ENCODE peak calls at places on chromosome 12, in ten cellular contexts. N, D, M, Z, G, A, F, C, Q and X are unnamed samples.
A peak's percentile ranks its signal among the peaks of the same experiment; 100 is the strongest.

GRCh38 chr12:129870796-129871195 is 33.0 kb downstream of the TMEM132D start:
- DNase-seq in N (no peak), D (no peak), M (no peak), Z (no peak), G (no peak), A (no peak), F (no peak), C (no peak), Q (no peak), X (no peak)

GRCh38 chr12:75209782-75210138 is at the start of gene KCNC2:
- DNase-seq in N (no peak), D (no peak), M (no peak), Z (no peak), G (no peak), A (no peak), F (no peak), C (no peak), Q (no peak), X (no peak)

GRCh38 chr12:1799882-1800645 is 20.3 kb upstream of the LRTM2 start:
- DNase-seq in N (no peak), D (no peak), M (peak; percentile 46), Z (no peak), G (no peak), A (peak; percentile 58), F (no peak), C (no peak), Q (no peak), X (no peak)

GRCh38 chr12:19572920-19573558 is 133.7 kb downstream of the AEBP2 start:
- DNase-seq in N (peak; percentile 64), D (no peak), M (no peak), Z (no peak), G (peak; percentile 56), A (no peak), F (peak; percentile 40), C (peak; percentile 9), Q (no peak), X (no peak)

GRCh38 chr12:119835068-119835467 is 42.1 kb downstream of the CIT start:
- DNase-seq in N (peak; percentile 63), D (no peak), M (no peak), Z (no peak), G (peak; percentile 22), A (no peak), F (no peak), C (no peak), Q (no peak), X (no peak)

GRCh38 chr12:108638141-108638823 is 4.6 kb upstream of the SELPLG start:
- DNase-seq in N (peak; percentile 34), D (no peak), M (no peak), Z (peak; percentile 41), G (no peak), A (peak; percentile 72), F (no peak), C (no peak), Q (no peak), X (no peak)

GRCh38 chr12:65152012-65152411 is 17.4 kb upstream of the LEMD3 start:
- DNase-seq in N (no peak), D (no peak), M (no peak), Z (no peak), G (no peak), A (no peak), F (no peak), C (peak; percentile 29), Q (no peak), X (no peak)

GRCh38 chr12:1346126-1346525 is 248.3 kb downstream of the FBXL14 start:
- DNase-seq in N (peak; percentile 65), D (no peak), M (no peak), Z (no peak), G (peak; percentile 43), A (no peak), F (no peak), C (no peak), Q (no peak), X (no peak)

GRCh38 chr12:50862316-50862715 is 19.6 kb downstream of the TMPRSS12 start:
- DNase-seq in N (peak; percentile 74), D (no peak), M (no peak), Z (no peak), G (peak; percentile 84), A (no peak), F (no peak), C (peak; percentile 9), Q (peak; percentile 44), X (no peak)

GRCh38 chr12:7588703-7589329 is 76.9 kb downstream of the APOBEC1 start:
- DNase-seq in N (peak; percentile 72), D (peak; percentile 25), M (peak; percentile 64), Z (peak; percentile 71), G (peak; percentile 70), A (no peak), F (no peak), C (no peak), Q (peak; percentile 56), X (no peak)

GRCh38 chr12:13887774-13888388 is 93.5 kb downstream of the GRIN2B start:
- DNase-seq in N (no peak), D (no peak), M (no peak), Z (no peak), G (no peak), A (no peak), F (no peak), C (no peak), Q (no peak), X (no peak)

GRCh38 chr12:13891902-13892301 is 89.5 kb downstream of the GRIN2B start:
- DNase-seq in N (no peak), D (no peak), M (no peak), Z (no peak), G (no peak), A (no peak), F (no peak), C (no peak), Q (peak; percentile 14), X (no peak)

DNA sequence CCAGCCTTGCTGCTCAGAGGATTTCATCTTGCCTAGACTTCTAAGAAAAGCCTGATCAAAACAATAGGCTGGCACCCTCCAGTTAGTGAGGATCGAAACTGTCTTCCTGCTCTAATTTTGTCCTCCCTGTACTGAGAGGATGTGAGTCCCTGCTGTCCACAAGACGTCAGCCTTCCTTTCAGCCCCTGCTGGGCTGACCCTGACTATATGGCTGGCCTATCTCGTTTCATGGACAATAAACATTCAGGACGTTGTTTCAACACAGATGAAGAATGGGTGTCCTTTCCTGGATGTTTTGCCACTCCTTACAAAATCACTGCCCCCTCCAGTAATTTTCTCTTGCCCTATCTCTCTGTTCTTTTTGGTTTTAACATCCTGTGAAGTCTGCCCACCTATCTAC is 91.5 kb downstream of the GRIN2B start:
- DNase-seq in N (no peak), D (no peak), M (no peak), Z (no peak), G (no peak), A (no peak), F (no peak), C (no peak), Q (no peak), X (no peak)
- H3K4me3 ChIP-seq in N (no peak overlapping the region), D (no peak overlapping the region), M (no peak overlapping the region), Z (no peak overlapping the region), G (no peak overlapping the region), A (no peak overlapping the region), F (no peak overlapping the region), C (no peak overlapping the region), Q (no peak overlapping the region), X (no peak overlapping the region)

GRCh38 chr12:121925361-121925725 is 7.0 kb downstream of the CFAP251 start:
- DNase-seq in N (peak; percentile 93), D (no peak), M (no peak), Z (no peak), G (peak; percentile 64), A (no peak), F (no peak), C (no peak), Q (no peak), X (no peak)
- H3K4me3 ChIP-seq in N (peak overlapping the region; percentile 36), D (no peak overlapping the region), M (no peak overlapping the region), Z (no peak overlapping the region), G (no peak overlapping the region), A (no peak overlapping the region), F (no peak overlapping the region), C (no peak overlapping the region), Q (no peak overlapping the region), X (peak overlapping the region; percentile 0)

GRCh38 chr12:53942467-53942997 is 3.9 kb downstream of the HOXC13 start:
- DNase-seq in N (no peak), D (no peak), M (no peak), Z (no peak), G (no peak), A (no peak), F (no peak), C (no peak), Q (no peak), X (no peak)
- H3K4me3 ChIP-seq in N (no peak overlapping the region), D (no peak overlapping the region), M (no peak overlapping the region), Z (no peak overlapping the region), G (no peak overlapping the region), A (no peak overlapping the region), F (no peak overlapping the region), C (no peak overlapping the region), Q (no peak overlapping the region), X (no peak overlapping the region)

GRCh38 chr12:53623986-53624385 is 2.2 kb downstream of the ATF7 start:
- DNase-seq in N (peak; percentile 65), D (no peak), M (no peak), Z (peak; percentile 58), G (peak; percentile 76), A (no peak), F (peak; percentile 42), C (no peak), Q (no peak), X (no peak)

GRCh38 chr12:53622724-53623123 is 3.5 kb downstream of the ATF7 start:
- DNase-seq in N (no peak), D (no peak), M (no peak), Z (no peak), G (no peak), A (no peak), F (no peak), C (no peak), Q (no peak), X (no peak)

GRCh38 chr12:53624453-53624852 is 1.7 kb downstream of the ATF7 start:
- DNase-seq in N (peak; percentile 43), D (no peak), M (no peak), Z (no peak), G (peak; percentile 50), A (no peak), F (no peak), C (no peak), Q (no peak), X (peak; percentile 26)

GRCh38 chr12:53624956-53625355 is 1.2 kb downstream of the ATF7 start:
- DNase-seq in N (peak; percentile 18), D (no peak), M (no peak), Z (no peak), G (peak; percentile 23), A (no peak), F (no peak), C (no peak), Q (no peak), X (no peak)

GRCh38 chr12:53623526-53623925 is 2.7 kb downstream of the ATF7 start:
- DNase-seq in N (peak; percentile 62), D (no peak), M (no peak), Z (peak; percentile 33), G (peak; percentile 77), A (no peak), F (peak; percentile 22), C (no peak), Q (no peak), X (peak; percentile 24)
- H3K4me3 ChIP-seq in N (peak overlapping the region; percentile 85), D (peak overlapping the region; percentile 94), M (no peak overlapping the region), Z (peak overlapping the region; percentile 63), G (peak overlapping the region; percentile 92), A (peak overlapping the region; percentile 71), F (peak overlapping the region; percentile 68), C (no peak overlapping the region), Q (peak overlapping the region; percentile 67), X (peak overlapping the region; percentile 84)